ENCODE peak calls at places on chromosomes 13 and 19, in seven cellular contexts. T is GM13976, Y is neural crest cell, M is heart right ventricle, P is activated B cell treated with CpG ODN at 0.5 μM for 24 hours, I is fibroblast of lung, J is mammary epithelial cell. F is an unnamed sample.

GRCh38 chr13:26179344-26179743 is 42.8 kb downstream of the RNF6 start:
- DNase-seq in J (no peak), T (no peak), Y (no peak), M (no peak), I (no peak), P (no peak), F (no peak)

GRCh38 chr19:5775668-5776309 is 8.8 kb downstream of the PRR22 start:
- DNase-seq in P (no peak), M (no peak), Y (no peak), J (peak), I (peak), T (no peak), F (no peak)

GRCh38 chr13:28449826-28450773 is 44.8 kb downstream of the FLT1 start:
- DNase-seq in J (no peak), Y (no peak), I (no peak), P (no peak), T (no peak), M (no peak), F (no peak)

GRCh38 chr13:79477968-79478367 is 3.0 kb upstream of the NDFIP2 start:
- DNase-seq in J (peak), P (no peak), T (no peak), I (no peak), Y (no peak), M (peak), F (no peak)

GRCh38 chr13:44417876-44418275 is 44.3 kb downstream of the SERP2 start:
- DNase-seq in I (no peak), J (no peak), Y (no peak), M (no peak), T (no peak), P (no peak), F (no peak)

GRCh38 chr19:5120321-5120720 is 151.4 kb downstream of the KDM4B start:
- DNase-seq in P (no peak), J (no peak), Y (no peak), I (no peak), T (no peak), M (no peak), F (no peak)

GRCh38 chr19:52664461-52664860 is 26.3 kb upstream of the ZNF83 start:
- DNase-seq in P (no peak), T (no peak), M (no peak), I (no peak), J (no peak), Y (no peak), F (no peak)

GRCh38 chr19:46931197-46931596 is 70.4 kb downstream of the ARHGAP35 start:
- DNase-seq in T (no peak), J (no peak), I (no peak), Y (no peak), M (no peak), P (no peak), F (no peak)

GRCh38 chr13:91154553-91154952 is 192.9 kb upstream of the MIR17HG start:
- DNase-seq in M (no peak), J (no peak), I (peak), T (no peak), Y (no peak), P (no peak), F (no peak)

GRCh38 chr19:38656171-38656981 is 8.9 kb downstream of the ACTN4 start:
- DNase-seq in J (peak), I (peak), T (no peak), Y (no peak), M (no peak), P (no peak), F (no peak)

GRCh38 chr13:70310720-70311119 is 202.5 kb upstream of the KLHL1 start:
- DNase-seq in I (peak), T (peak), M (no peak), P (no peak), Y (peak), J (peak), F (no peak)

GRCh38 chr19:3024509-3024869 is 4.6 kb downstream of the TLE2 start:
- DNase-seq in I (no peak), T (no peak), P (no peak), Y (no peak), J (no peak), M (no peak), F (no peak)

GRCh38 chr13:111952814-111953213 is 114.1 kb upstream of the SOX1 start:
- DNase-seq in M (no peak), I (no peak), Y (no peak), T (no peak), J (no peak), P (no peak), F (no peak)

GRCh38 chr13:111329641-111330040 is 9.2 kb downstream of the TEX29 start:
- DNase-seq in P (no peak), M (no peak), I (no peak), Y (no peak), J (no peak), T (no peak), F (no peak)

GRCh38 chr13:114226699-114227323 is 7.9 kb upstream of the CDC16 start:
- DNase-seq in J (peak), I (peak), T (peak), Y (peak), P (peak), M (peak), F (peak)

GRCh38 chr19:27618006-27618405 is 1594.9 kb downstream of the UQCRFS1 start:
- DNase-seq in J (no peak), I (no peak), P (no peak), Y (no peak), T (no peak), M (no peak), F (no peak)

GRCh38 chr13:76708138-76708537 is 178.1 kb downstream of the KCTD12 start:
- DNase-seq in I (no peak), Y (no peak), P (no peak), J (no peak), M (no peak), T (no peak), F (no peak)

GRCh38 chr13:51624207-51624606 is 39.9 kb downstream of the WDFY2 start:
- DNase-seq in M (no peak), Y (no peak), J (no peak), T (no peak), P (no peak), I (no peak), F (no peak)

GRCh38 chr19:10764340-10764894 is 46.5 kb downstream of the DNM2 start:
- DNase-seq in J (no peak), I (no peak), M (no peak), P (no peak), T (no peak), Y (no peak), F (no peak)

GRCh38 chr19:12668346-12668745 is 1.7 kb downstream of the WDR83 start:
- DNase-seq in M (no peak), T (no peak), P (no peak), J (no peak), I (no peak), Y (no peak), F (no peak)

GRCh38 chr19:17832443-17833208 is 11.3 kb upstream of the INSL3 start:
- DNase-seq in T (no peak), I (no peak), J (no peak), P (no peak), M (no peak), Y (no peak), F (no peak)

GRCh38 chr13:25192936-25193335 is 20.8 kb upstream of the AMER2 start:
- DNase-seq in Y (no peak), T (no peak), J (no peak), M (no peak), I (no peak), P (no peak), F (no peak)

GRCh38 chr19:31262673-31263308 is 86.4 kb downstream of the TSHZ3 start:
- DNase-seq in Y (no peak), P (no peak), T (no peak), J (no peak), I (no peak), M (no peak), F (no peak)

GRCh38 chr19:3365447-3366103 is 808 bp upstream of the NFIC start:
- DNase-seq in M (peak), T (no peak), I (peak), Y (no peak), J (peak), P (no peak), F (no peak)

GRCh38 chr19:54172764-54173699 is at the start of gene TMC4:
- DNase-seq in M (peak), Y (no peak), T (no peak), I (no peak), J (peak), P (no peak), F (peak)

GRCh38 chr13:99743079-99743478 is 228.5 kb downstream of the ZIC5 start:
- DNase-seq in M (no peak), I (no peak), Y (no peak), T (no peak), J (no peak), P (no peak), F (no peak)
- TF ChIP-seq CTCF in M (no peak), I (no peak), Y (no peak), T (no peak), J (no peak), P (no peak), F (no peak)

DNA sequence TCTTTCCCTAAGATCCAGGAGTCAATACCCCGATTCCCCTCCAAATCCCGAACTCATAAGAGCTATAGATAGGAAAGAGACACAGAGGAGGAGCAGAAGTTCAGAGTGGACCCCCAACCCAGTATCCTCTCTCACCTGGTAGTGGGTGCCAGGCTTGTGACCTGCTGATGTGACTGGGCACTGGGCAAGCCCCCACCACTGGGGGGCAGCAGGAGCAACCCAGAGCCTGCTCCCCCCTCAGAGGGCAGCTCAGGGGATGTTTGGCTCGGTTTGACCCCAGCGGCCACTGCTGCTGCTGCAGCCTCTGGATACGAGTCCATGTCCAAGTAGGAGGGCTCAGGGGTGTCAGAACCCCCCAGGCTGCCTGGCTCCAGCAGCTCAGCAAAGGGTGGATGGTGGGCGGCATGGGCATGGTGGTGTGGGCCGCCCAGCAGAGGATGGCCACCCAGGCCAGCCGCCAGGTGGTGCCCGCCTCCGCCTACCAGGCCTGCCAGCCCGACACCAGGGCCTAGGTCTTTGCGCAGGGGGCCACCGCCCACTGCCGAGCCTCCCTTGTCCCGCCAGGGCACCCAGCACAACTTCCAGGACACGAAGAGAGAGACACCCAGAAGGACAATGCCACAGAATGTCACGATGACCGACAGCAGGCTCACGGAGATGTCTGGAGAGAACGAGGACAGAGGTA is 7.4 kb downstream of the SYT3 start:
- DNase-seq in P (no peak), J (no peak), I (no peak), T (no peak), M (no peak), Y (no peak), F (no peak)
- TF ChIP-seq CTCF in P (no peak), J (no peak), I (no peak), T (no peak), M (no peak), Y (no peak), F (no peak)

GRCh38 chr13:33373624-33374023 is 88.1 kb upstream of the STARD13 start:
- DNase-seq in Y (no peak), I (no peak), P (no peak), J (no peak), T (no peak), M (no peak), F (no peak)
- TF ChIP-seq CTCF in Y (peak), I (no peak), P (no peak), J (no peak), T (no peak), M (no peak), F (peak)

DNA sequence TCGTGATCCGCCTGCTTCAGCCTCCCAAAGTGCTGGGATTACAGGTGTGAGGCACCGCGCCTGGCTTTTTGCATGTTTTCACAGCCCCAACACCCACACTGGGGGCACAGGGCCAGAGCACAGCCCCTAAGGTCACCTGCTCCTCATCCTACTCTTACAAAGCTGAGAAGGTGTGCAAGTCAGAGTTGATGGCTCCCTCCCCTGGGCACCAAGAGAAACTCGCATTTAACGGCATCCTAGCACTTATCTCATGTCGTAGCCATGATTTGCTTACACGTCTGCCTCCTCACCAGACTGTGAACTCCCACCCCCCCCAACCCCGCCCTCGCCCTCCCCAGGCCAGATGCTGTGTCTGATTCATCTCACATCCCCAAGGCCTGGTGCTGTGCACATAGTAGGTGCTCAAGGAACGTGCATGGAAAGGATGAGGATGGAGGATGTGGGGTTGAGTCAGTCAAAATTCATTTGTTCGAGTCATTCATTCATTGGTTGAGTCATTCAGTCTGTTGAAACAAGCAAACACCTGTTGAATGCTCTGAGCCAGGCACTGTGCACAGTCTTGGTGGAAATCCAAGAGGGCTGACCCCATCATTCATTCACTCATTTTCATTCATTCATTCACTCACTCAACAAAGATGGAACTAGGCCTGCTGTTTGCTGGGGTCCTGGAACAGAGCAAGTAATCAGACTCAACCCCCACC is 11.3 kb downstream of the SHANK1 start:
- DNase-seq in M (no peak), P (no peak), T (no peak), Y (no peak), J (no peak), I (no peak), F (no peak)
- TF ChIP-seq CTCF in M (no peak), P (no peak), T (no peak), Y (no peak), J (no peak), I (no peak), F (no peak)

GRCh38 chr19:13718733-13719132 is 45.6 kb upstream of the MRI1 start:
- DNase-seq in J (peak), Y (no peak), I (peak), P (no peak), M (no peak), T (no peak), F (no peak)
- TF ChIP-seq CTCF in J (peak), Y (peak), I (peak), P (no peak), M (peak), T (no peak), F (peak)

DNA sequence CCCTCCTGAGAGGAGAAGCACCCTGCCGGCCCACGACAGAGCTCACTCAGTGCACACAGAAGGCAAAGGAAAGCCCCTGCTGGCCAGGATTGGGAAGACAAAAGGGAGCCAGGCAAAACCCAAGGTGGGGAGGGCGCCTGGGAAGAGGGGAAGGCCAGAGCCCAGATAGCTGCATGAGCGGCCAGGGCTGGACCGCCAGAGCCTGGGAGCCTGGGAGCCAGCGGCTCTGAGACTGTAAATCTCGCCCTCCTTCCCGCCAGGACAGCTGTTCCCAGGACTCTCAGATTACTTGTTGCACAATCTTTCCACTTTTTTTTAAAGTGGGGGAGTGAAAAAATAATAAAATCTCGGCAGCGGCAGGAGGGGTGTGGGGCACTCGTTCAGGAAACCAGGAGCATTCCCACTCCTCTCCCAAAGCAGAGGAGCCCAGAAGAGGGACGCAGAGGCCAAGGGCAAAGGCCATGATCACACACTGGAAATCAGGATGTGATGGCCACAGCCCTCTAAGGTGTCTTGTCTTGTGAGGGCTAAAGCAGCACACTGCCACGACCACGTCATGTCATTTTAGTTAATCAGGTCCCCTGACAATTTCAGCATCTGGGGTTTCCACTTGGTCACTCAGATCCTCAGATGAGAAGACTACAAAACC is 19.6 kb upstream of the EPHX3 start:
- DNase-seq in P (no peak), M (peak), J (peak), I (peak), Y (peak), T (no peak), F (peak)
- TF ChIP-seq CTCF in P (no peak), M (peak), J (peak), I (peak), Y (peak), T (no peak), F (peak)

GRCh38 chr19:43318796-43319314 is 34.6 kb upstream of the CD177 start:
- DNase-seq in Y (no peak), I (no peak), M (no peak), T (no peak), J (no peak), P (no peak), F (no peak)

GRCh38 chr19:43315851-43316250 is 37.6 kb upstream of the CD177 start:
- DNase-seq in Y (no peak), M (no peak), I (no peak), J (no peak), P (no peak), T (no peak), F (no peak)

GRCh38 chr19:43313711-43314495 is 39.6 kb upstream of the CD177 start:
- DNase-seq in M (no peak), P (no peak), I (no peak), J (no peak), Y (no peak), T (no peak), F (no peak)

GRCh38 chr19:43318203-43318602 is 35.3 kb upstream of the CD177 start:
- DNase-seq in P (no peak), M (no peak), I (no peak), T (no peak), J (no peak), Y (no peak), F (no peak)

GRCh38 chr19:43316591-43317319 is 36.7 kb upstream of the CD177 start:
- DNase-seq in P (no peak), Y (peak), I (peak), M (no peak), T (no peak), J (no peak), F (no peak)
- TF ChIP-seq CTCF in P (no peak), Y (peak), I (peak), M (no peak), T (no peak), J (peak), F (peak)

GRCh38 chr19:40603719-40604646 is 2.8 kb downstream of the LTBP4 start:
- DNase-seq in M (peak), I (peak), J (peak), Y (peak), P (peak), T (peak), F (peak)
- TF ChIP-seq CTCF in M (no peak), I (no peak), J (no peak), Y (no peak), P (no peak), T (no peak), F (no peak)